ENCODE peak calls at places on chromosomes 1 and 21, in eight cellular contexts. A, Z, S, M, N, I, B and W are unnamed samples. For H3K4me1, the result is how much of the 10 kb centered on the place peaks cover.

GRCh38 chr1:154386643-154387352 is 18.3 kb upstream of the IL6R start:
- DNase-seq in I (no peak), A (peak), N (no peak), S (peak), M (no peak), Z (no peak), B (no peak), W (peak)

GRCh38 chr21:42956824-42957632 is 17.3 kb upstream of the PKNOX1 start:
- DNase-seq in M (no peak), S (no peak), B (peak), Z (no peak), I (no peak), N (no peak), A (no peak), W (no peak)

GRCh38 chr1:24536391-24536840 is 19.5 kb upstream of the NCMAP start:
- DNase-seq in S (no peak), Z (no peak), M (no peak), N (no peak), I (peak), A (no peak), B (no peak), W (peak)

GRCh38 chr1:155007253-155007828 is 4.7 kb downstream of the ZBTB7B start:
- DNase-seq in M (no peak), I (no peak), A (no peak), S (no peak), N (no peak), B (no peak), Z (no peak), W (no peak)

GRCh38 chr1:154155282-154155681 is 409 bp upstream of the NUP210L start:
- DNase-seq in B (peak), N (no peak), M (no peak), I (no peak), A (peak), Z (no peak), S (peak), W (no peak)

GRCh38 chr1:154760469-154760933 is 109.6 kb downstream of the KCNN3 start:
- DNase-seq in N (no peak), M (peak), A (peak), S (peak), B (peak), Z (peak), I (peak), W (peak)

GRCh38 chr21:33541756-33542639 is at the start of gene GART:
- DNase-seq in B (peak), M (peak), N (peak), A (peak), S (peak), Z (peak), I (peak), W (peak)

GRCh38 chr1:222654849-222655248 is 37.0 kb downstream of the MIA3 start:
- DNase-seq in S (peak), B (no peak), A (no peak), N (peak), M (no peak), Z (no peak), I (no peak), W (peak)

GRCh38 chr1:22057861-22058260 is 5.4 kb downstream of the CDC42 start:
- DNase-seq in N (no peak), S (no peak), Z (no peak), M (no peak), A (no peak), I (no peak), B (no peak), W (no peak)

GRCh38 chr1:160981584-160982411 is 27.2 kb upstream of the ITLN2 start:
- DNase-seq in B (peak), S (peak), N (no peak), A (no peak), M (peak), Z (no peak), I (no peak), W (no peak)

GRCh38 chr1:112423207-112423606 is 27.2 kb downstream of the CTTNBP2NL start:
- DNase-seq in A (no peak), S (no peak), N (no peak), M (no peak), B (no peak), Z (no peak), I (no peak), W (no peak)

GRCh38 chr1:167093863-167094516 is at the start of gene STYXL2:
- DNase-seq in A (no peak), M (no peak), S (no peak), N (no peak), I (no peak), B (no peak), Z (no peak), W (no peak)

GRCh38 chr1:11052839-11053757 is 6.1 kb upstream of the MASP2 start:
- DNase-seq in M (no peak), I (no peak), S (peak), B (peak), A (no peak), N (peak), Z (no peak), W (peak)

GRCh38 chr1:54377040-54377691 is 29.0 kb downstream of the SSBP3 start:
- DNase-seq in A (no peak), N (peak), S (peak), I (no peak), B (no peak), Z (no peak), M (no peak), W (peak)

GRCh38 chr21:41294548-41295231 is 21.9 kb upstream of the FAM3B start:
- DNase-seq in Z (no peak), I (no peak), A (no peak), M (no peak), S (no peak), B (no peak), N (no peak), W (no peak)

GRCh38 chr1:207831517-207832327 is 79.2 kb downstream of the CD34 start:
- DNase-seq in N (peak), B (no peak), S (no peak), A (no peak), Z (no peak), I (no peak), M (no peak), W (no peak)

GRCh38 chr1:202162418-202163280 is 2.2 kb upstream of the PTPN7 start:
- DNase-seq in N (no peak), B (no peak), A (no peak), S (no peak), I (no peak), Z (no peak), M (no peak), W (peak)

GRCh38 chr1:162384601-162385279 is 3.2 kb downstream of the C1orf226 start:
- DNase-seq in A (no peak), B (no peak), Z (no peak), M (peak), I (no peak), S (no peak), N (no peak), W (no peak)

GRCh38 chr1:35441926-35442579 is 115.2 kb downstream of the KIAA0319L start:
- DNase-seq in M (no peak), Z (no peak), N (no peak), S (no peak), B (no peak), A (no peak), I (no peak), W (no peak)

GRCh38 chr1:199009447-199009846 is 370.6 kb downstream of the PTPRC start:
- DNase-seq in S (no peak), N (no peak), B (no peak), I (no peak), M (no peak), Z (no peak), A (no peak), W (peak)

GRCh38 chr1:19154876-19155275 is 55.2 kb downstream of the UBR4 start:
- DNase-seq in S (no peak), M (no peak), N (no peak), I (no peak), Z (no peak), B (no peak), A (no peak), W (no peak)

GRCh38 chr21:27772816-27773215 is 805.9 kb upstream of the ADAMTS5 start:
- DNase-seq in B (no peak), N (no peak), M (no peak), A (no peak), Z (no peak), S (peak), I (no peak), W (no peak)

GRCh38 chr1:63087966-63088365 is 234.4 kb upstream of the FOXD3 start:
- DNase-seq in A (peak), M (peak), S (peak), N (no peak), Z (no peak), B (peak), I (no peak), W (no peak)

GRCh38 chr1:114320586-114320985 is 166.9 kb upstream of the SYT6 start:
- DNase-seq in B (no peak), N (no peak), Z (peak), S (peak), I (no peak), A (no peak), M (no peak), W (no peak)

GRCh38 chr1:208988811-208989222 is 594.7 kb upstream of the CAMK1G start:
- DNase-seq in I (no peak), A (peak), B (no peak), M (no peak), S (peak), N (peak), Z (peak), W (peak)

GRCh38 chr1:205204552-205204951 is 7.0 kb downstream of the DSTYK start:
- DNase-seq in A (no peak), S (peak), M (no peak), Z (no peak), I (no peak), B (no peak), N (no peak), W (no peak)

GRCh38 chr1:50423670-50424000 is 392 bp upstream of the DMRTA2 start:
- DNase-seq in N (no peak), A (no peak), I (no peak), B (peak), M (no peak), S (peak), Z (no peak), W (no peak)

GRCh38 chr1:9324246-9325096 is 31.8 kb downstream of the SPSB1 start:
- DNase-seq in B (no peak), I (no peak), N (no peak), Z (no peak), A (no peak), S (no peak), M (no peak), W (no peak)

GRCh38 chr21:28439852-28440251 is 552.8 kb downstream of the LTN1 start:
- DNase-seq in Z (no peak), S (peak), M (no peak), A (no peak), I (no peak), B (no peak), N (no peak), W (no peak)

GRCh38 chr1:226950875-226951274 is 10.8 kb downstream of the COQ8A start:
- DNase-seq in A (no peak), I (no peak), Z (no peak), M (no peak), S (no peak), N (no peak), B (no peak), W (no peak)

DNA sequence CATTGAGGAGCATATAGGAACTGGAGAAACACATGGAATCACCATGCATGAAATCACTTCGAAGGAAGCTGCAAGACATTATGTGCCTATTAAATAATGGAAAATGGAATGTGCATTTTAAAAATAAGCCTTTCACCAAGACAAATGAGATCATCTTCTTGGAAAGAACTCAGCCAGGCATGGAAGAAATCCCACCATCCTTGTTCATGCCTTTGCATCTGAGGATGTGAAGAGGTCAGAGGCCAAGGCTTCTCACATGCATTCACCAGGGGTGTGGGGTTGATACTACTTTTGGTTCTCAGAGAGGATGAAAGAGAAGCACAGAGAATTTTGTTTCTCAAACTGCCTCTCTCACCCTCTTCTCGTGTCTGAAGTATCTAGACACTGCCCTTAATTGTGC is 49.9 kb downstream of the C1orf198 start:
- DNase-seq in S (no peak), N (no peak), B (no peak), Z (no peak), I (no peak), M (no peak), A (no peak), W (no peak)
- H3K27ac ChIP-seq in S (no peak), N (no peak), B (no peak), Z (no peak), I (no peak), M (no peak), A (no peak), W (no peak)

GRCh38 chr1:152940614-152941013 is 6.4 kb upstream of the SPRR5 start:
- DNase-seq in I (no peak), M (no peak), Z (no peak), N (no peak), A (no peak), B (no peak), S (no peak), W (no peak)
- TF ChIP-seq EZH2phosphoT487 in I (no peak), M (no peak), Z (no peak), N (no peak), A (no peak), B (no peak), S (no peak), W (no peak)

GRCh38 chr21:36751383-36751782 is 52.5 kb downstream of the SIM2 start:
- DNase-seq in M (no peak), A (no peak), B (peak), S (no peak), N (no peak), Z (no peak), I (no peak), W (no peak)
- H3K4me1 ChIP-seq in M (half or more), A (under half), B (under half), S (under half), N (under half), Z (under half), I (under half), W (under half)

GRCh38 chr1:60101516-60101915 is 27.9 kb upstream of the C1orf87 start:
- DNase-seq in Z (no peak), I (no peak), N (no peak), M (no peak), A (no peak), S (no peak), B (no peak), W (no peak)
- H3K27ac ChIP-seq in Z (no peak), I (no peak), N (no peak), M (no peak), A (no peak), S (no peak), B (no peak), W (no peak)

DNA sequence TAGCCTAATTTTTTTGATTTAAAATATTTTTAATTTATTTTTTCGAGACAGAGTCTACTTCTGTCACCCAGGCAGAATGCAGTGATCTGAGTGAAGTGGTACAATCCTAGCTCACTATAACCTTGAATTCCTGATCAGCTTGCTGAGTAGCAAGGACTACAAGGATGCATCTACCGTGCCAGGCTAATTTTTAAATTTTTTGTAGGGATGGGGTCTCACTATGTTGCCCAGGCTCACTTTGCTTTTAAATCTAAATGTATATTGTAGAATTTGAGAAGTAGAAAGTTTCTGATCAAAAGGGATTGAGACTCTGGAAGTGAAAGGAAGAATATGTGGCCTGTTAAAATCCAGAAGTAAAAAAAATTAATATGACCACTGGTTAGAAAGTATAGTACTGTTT is 1.6 kb downstream of the STX12 start:
- DNase-seq in A (no peak), B (no peak), N (no peak), S (no peak), M (no peak), Z (no peak), I (no peak), W (no peak)
- TF ChIP-seq EZH2phosphoT487 in A (no peak), B (no peak), N (no peak), S (no peak), M (no peak), Z (no peak), I (no peak), W (no peak)